ENCODE peak calls at places on chromosome 19, in five cellular contexts. One of them, this sample, is unnamed.
A peak's percentile ranks its signal among the peaks of the same experiment; 100 is the strongest.

GRCh38 chr19:29106353-29106885 is 106.5 kb downstream of the UQCRFS1 start:
- DNase-seq in brain microvascular endothelial cell: no peak
- DNase-seq in tibial artery: peak; percentile 31
- DNase-seq in tibial nerve: no peak
- DNase-seq in uterus: no peak
- DNase-seq in this sample: no peak

GRCh38 chr19:542173-542866 is 1.5 kb upstream of the GZMM start:
- DNase-seq in tibial nerve: no peak
- DNase-seq in uterus: no peak
- DNase-seq in tibial artery: no peak
- DNase-seq in brain microvascular endothelial cell: no peak
- DNase-seq in this sample: no peak

GRCh38 chr19:39405930-39406655 is 554 bp upstream of the ZFP36 start:
- DNase-seq in uterus: no peak
- DNase-seq in brain microvascular endothelial cell: no peak
- DNase-seq in tibial nerve: no peak
- DNase-seq in tibial artery: no peak
- DNase-seq in this sample: no peak

GRCh38 chr19:16587031-16588023 is 15.1 kb upstream of the SLC35E1 start:
- DNase-seq in brain microvascular endothelial cell: peak; percentile 59
- DNase-seq in tibial nerve: peak; percentile 32
- DNase-seq in uterus: no peak
- DNase-seq in tibial artery: no peak
- DNase-seq in this sample: no peak

GRCh38 chr19:35666251-35666913 is at the start of gene UPK1A:
- DNase-seq in tibial artery: no peak
- DNase-seq in brain microvascular endothelial cell: no peak
- DNase-seq in uterus: no peak
- DNase-seq in tibial nerve: no peak
- DNase-seq in this sample: no peak

GRCh38 chr19:16330368-16330801 is 5.8 kb downstream of the KLF2 start:
- DNase-seq in brain microvascular endothelial cell: peak; percentile 92
- DNase-seq in tibial nerve: no peak
- DNase-seq in tibial artery: peak; percentile 82
- DNase-seq in uterus: peak; percentile 54
- DNase-seq in this sample: peak; percentile 73

GRCh38 chr19:1526979-1527649 is 3.2 kb downstream of the PLK5 start:
- DNase-seq in uterus: no peak
- DNase-seq in tibial artery: no peak
- DNase-seq in tibial nerve: no peak
- DNase-seq in brain microvascular endothelial cell: no peak
- DNase-seq in this sample: no peak

GRCh38 chr19:40466219-40467006 is at the start of gene SPTBN4:
- DNase-seq in tibial nerve: peak; percentile 31
- DNase-seq in tibial artery: peak; percentile 72
- DNase-seq in uterus: peak; percentile 48
- DNase-seq in brain microvascular endothelial cell: no peak
- DNase-seq in this sample: peak; percentile 22

GRCh38 chr19:53193534-53194222 is 520 bp upstream of the ZNF665 start:
- DNase-seq in brain microvascular endothelial cell: no peak
- DNase-seq in tibial nerve: no peak
- DNase-seq in tibial artery: no peak
- DNase-seq in uterus: no peak
- DNase-seq in this sample: no peak

GRCh38 chr19:38839816-38840582 is 8.4 kb upstream of the ECH1 start:
- DNase-seq in tibial artery: no peak
- DNase-seq in tibial nerve: no peak
- DNase-seq in brain microvascular endothelial cell: no peak
- DNase-seq in uterus: no peak
- DNase-seq in this sample: no peak

GRCh38 chr19:10209305-10209704 is 14.6 kb upstream of the DNMT1 start:
- DNase-seq in tibial nerve: no peak
- DNase-seq in uterus: no peak
- DNase-seq in brain microvascular endothelial cell: peak; percentile 43
- DNase-seq in tibial artery: no peak
- DNase-seq in this sample: no peak

GRCh38 chr19:5170329-5170745 is 170.3 kb downstream of the PTPRS start:
- DNase-seq in brain microvascular endothelial cell: no peak
- DNase-seq in tibial nerve: no peak
- DNase-seq in uterus: no peak
- DNase-seq in tibial artery: no peak
- DNase-seq in this sample: no peak

GRCh38 chr19:49570997-49571676 is 9.2 kb downstream of the NOSIP start:
- DNase-seq in tibial nerve: no peak
- DNase-seq in tibial artery: no peak
- DNase-seq in brain microvascular endothelial cell: no peak
- DNase-seq in uterus: no peak
- DNase-seq in this sample: no peak

GRCh38 chr19:32748497-32748896 is 28.9 kb downstream of the TDRD12 start:
- DNase-seq in tibial nerve: no peak
- DNase-seq in tibial artery: no peak
- DNase-seq in brain microvascular endothelial cell: no peak
- DNase-seq in uterus: no peak
- DNase-seq in this sample: no peak

GRCh38 chr19:38617764-38618589 is at the start of gene MAP4K1:
- DNase-seq in tibial artery: no peak
- DNase-seq in uterus: peak; percentile 28
- DNase-seq in tibial nerve: no peak
- DNase-seq in brain microvascular endothelial cell: no peak
- DNase-seq in this sample: peak; percentile 59

GRCh38 chr19:41646589-41647204 is 19.8 kb upstream of the CEACAM4 start:
- DNase-seq in uterus: no peak
- DNase-seq in tibial artery: no peak
- DNase-seq in brain microvascular endothelial cell: no peak
- DNase-seq in tibial nerve: no peak
- DNase-seq in this sample: no peak

GRCh38 chr19:43318796-43319314 is 34.6 kb upstream of the CD177 start:
- DNase-seq in uterus: no peak
- DNase-seq in tibial nerve: no peak
- DNase-seq in brain microvascular endothelial cell: no peak
- DNase-seq in tibial artery: no peak
- DNase-seq in this sample: no peak

GRCh38 chr19:33434886-33435705 is 61.6 kb downstream of the CEBPG start:
- DNase-seq in uterus: no peak
- DNase-seq in tibial artery: no peak
- DNase-seq in tibial nerve: no peak
- DNase-seq in brain microvascular endothelial cell: peak; percentile 8
- DNase-seq in this sample: no peak

GRCh38 chr19:3098141-3098514 is 4.0 kb downstream of the GNA11 start:
- DNase-seq in tibial nerve: no peak
- DNase-seq in brain microvascular endothelial cell: no peak
- DNase-seq in uterus: no peak
- DNase-seq in tibial artery: no peak
- DNase-seq in this sample: peak; percentile 51

GRCh38 chr19:14629557-14629956 is 45.1 kb downstream of the ADGRE3 start:
- DNase-seq in brain microvascular endothelial cell: no peak
- DNase-seq in tibial artery: no peak
- DNase-seq in tibial nerve: no peak
- DNase-seq in uterus: no peak
- DNase-seq in this sample: no peak

GRCh38 chr19:7897289-7897688 is 6.4 kb upstream of the MAP2K7 start:
- DNase-seq in tibial nerve: no peak
- DNase-seq in brain microvascular endothelial cell: no peak
- DNase-seq in uterus: no peak
- DNase-seq in tibial artery: no peak
- DNase-seq in this sample: no peak

GRCh38 chr19:4878491-4878968 is 11.1 kb upstream of the PLIN3 start:
- DNase-seq in uterus: no peak
- DNase-seq in tibial artery: no peak
- DNase-seq in brain microvascular endothelial cell: no peak
- DNase-seq in tibial nerve: no peak
- DNase-seq in this sample: peak; percentile 23

GRCh38 chr19:29088761-29089160 is 124.2 kb downstream of the UQCRFS1 start:
- DNase-seq in uterus: no peak
- DNase-seq in tibial artery: no peak
- DNase-seq in tibial nerve: no peak
- DNase-seq in brain microvascular endothelial cell: no peak
- DNase-seq in this sample: no peak

GRCh38 chr19:29665826-29666633 is 769 bp downstream of the PLEKHF1 start:
- DNase-seq in tibial artery: peak; percentile 93
- DNase-seq in brain microvascular endothelial cell: peak; percentile 11
- DNase-seq in uterus: peak; percentile 68
- DNase-seq in tibial nerve: no peak
- DNase-seq in this sample: peak; percentile 76

GRCh38 chr19:51599084-51599483 is 28.0 kb downstream of the ZNF175 start:
- DNase-seq in brain microvascular endothelial cell: no peak
- DNase-seq in tibial artery: no peak
- DNase-seq in uterus: no peak
- DNase-seq in tibial nerve: no peak
- DNase-seq in this sample: no peak

GRCh38 chr19:51595776-51596175 is 24.7 kb downstream of the ZNF175 start:
- DNase-seq in tibial artery: no peak
- DNase-seq in tibial nerve: no peak
- DNase-seq in uterus: no peak
- DNase-seq in brain microvascular endothelial cell: no peak
- DNase-seq in this sample: no peak

GRCh38 chr19:51602189-51602854 is 27.9 kb downstream of the SIGLEC5 start:
- DNase-seq in brain microvascular endothelial cell: no peak
- DNase-seq in tibial nerve: no peak
- DNase-seq in tibial artery: no peak
- DNase-seq in uterus: no peak
- DNase-seq in this sample: no peak

GRCh38 chr19:51598159-51598915 is 27.3 kb downstream of the ZNF175 start:
- DNase-seq in brain microvascular endothelial cell: no peak
- DNase-seq in tibial nerve: no peak
- DNase-seq in tibial artery: no peak
- DNase-seq in uterus: no peak
- DNase-seq in this sample: no peak

GRCh38 chr19:51600940-51601575 is 29.1 kb downstream of the SIGLEC5 start:
- DNase-seq in tibial artery: no peak
- DNase-seq in tibial nerve: no peak
- DNase-seq in brain microvascular endothelial cell: no peak
- DNase-seq in uterus: no peak
- DNase-seq in this sample: no peak
- H3K27ac ChIP-seq in tibial artery: no peak overlapping the region
- H3K27ac ChIP-seq in tibial nerve: no peak overlapping the region
- H3K27ac ChIP-seq in brain microvascular endothelial cell: no peak overlapping the region
- H3K27ac ChIP-seq in uterus: no peak overlapping the region
- H3K27ac ChIP-seq in this sample: no peak overlapping the region

GRCh38 chr19:18647807-18648206 is 11.0 kb downstream of the KLHL26 start:
- DNase-seq in tibial nerve: no peak
- DNase-seq in uterus: no peak
- DNase-seq in tibial artery: no peak
- DNase-seq in brain microvascular endothelial cell: no peak
- DNase-seq in this sample: no peak
- H3K27ac ChIP-seq in tibial nerve: peak overlapping the region; percentile 95
- H3K27ac ChIP-seq in uterus: no peak overlapping the region
- H3K27ac ChIP-seq in tibial artery: peak overlapping the region; percentile 99
- H3K27ac ChIP-seq in brain microvascular endothelial cell: no peak overlapping the region
- H3K27ac ChIP-seq in this sample: peak overlapping the region; percentile 94

GRCh38 chr19:55578031-55578760 is 2.5 kb downstream of the ZNF579 start:
- DNase-seq in tibial nerve: no peak
- DNase-seq in uterus: no peak
- DNase-seq in tibial artery: no peak
- DNase-seq in brain microvascular endothelial cell: no peak
- DNase-seq in this sample: no peak
- H3K27ac ChIP-seq in tibial nerve: no peak overlapping the region
- H3K27ac ChIP-seq in uterus: no peak overlapping the region
- H3K27ac ChIP-seq in tibial artery: no peak overlapping the region
- H3K27ac ChIP-seq in brain microvascular endothelial cell: no peak overlapping the region
- H3K27ac ChIP-seq in this sample: no peak overlapping the region

GRCh38 chr19:55598034-55598433 is 1.3 kb downstream of the FIZ1 start:
- DNase-seq in tibial artery: no peak
- DNase-seq in uterus: no peak
- DNase-seq in brain microvascular endothelial cell: no peak
- DNase-seq in tibial nerve: no peak
- DNase-seq in this sample: no peak
- H3K27ac ChIP-seq in tibial artery: peak overlapping the region; percentile 93
- H3K27ac ChIP-seq in uterus: no peak overlapping the region
- H3K27ac ChIP-seq in brain microvascular endothelial cell: no peak overlapping the region
- H3K27ac ChIP-seq in tibial nerve: no peak overlapping the region
- H3K27ac ChIP-seq in this sample: peak overlapping the region; percentile 98

GRCh38 chr19:46574533-46574932 is 26.6 kb upstream of the CALM3 start:
- DNase-seq in uterus: no peak
- DNase-seq in tibial artery: no peak
- DNase-seq in tibial nerve: no peak
- DNase-seq in brain microvascular endothelial cell: no peak
- DNase-seq in this sample: no peak

GRCh38 chr19:46585539-46585938 is 15.6 kb upstream of the CALM3 start:
- DNase-seq in uterus: no peak
- DNase-seq in brain microvascular endothelial cell: no peak
- DNase-seq in tibial nerve: no peak
- DNase-seq in tibial artery: no peak
- DNase-seq in this sample: no peak

GRCh38 chr19:46578450-46578849 is 22.7 kb upstream of the CALM3 start:
- DNase-seq in uterus: no peak
- DNase-seq in tibial nerve: no peak
- DNase-seq in brain microvascular endothelial cell: no peak
- DNase-seq in tibial artery: no peak
- DNase-seq in this sample: no peak

GRCh38 chr19:46579286-46579944 is 21.7 kb upstream of the CALM3 start:
- DNase-seq in uterus: no peak
- DNase-seq in brain microvascular endothelial cell: no peak
- DNase-seq in tibial artery: no peak
- DNase-seq in tibial nerve: no peak
- DNase-seq in this sample: no peak

GRCh38 chr19:46580247-46580646 is 20.9 kb upstream of the CALM3 start:
- DNase-seq in uterus: no peak
- DNase-seq in tibial artery: no peak
- DNase-seq in brain microvascular endothelial cell: no peak
- DNase-seq in tibial nerve: no peak
- DNase-seq in this sample: no peak
- H3K27ac ChIP-seq in uterus: no peak overlapping the region
- H3K27ac ChIP-seq in tibial artery: no peak overlapping the region
- H3K27ac ChIP-seq in brain microvascular endothelial cell: no peak overlapping the region
- H3K27ac ChIP-seq in tibial nerve: no peak overlapping the region
- H3K27ac ChIP-seq in this sample: no peak overlapping the region

DNA sequence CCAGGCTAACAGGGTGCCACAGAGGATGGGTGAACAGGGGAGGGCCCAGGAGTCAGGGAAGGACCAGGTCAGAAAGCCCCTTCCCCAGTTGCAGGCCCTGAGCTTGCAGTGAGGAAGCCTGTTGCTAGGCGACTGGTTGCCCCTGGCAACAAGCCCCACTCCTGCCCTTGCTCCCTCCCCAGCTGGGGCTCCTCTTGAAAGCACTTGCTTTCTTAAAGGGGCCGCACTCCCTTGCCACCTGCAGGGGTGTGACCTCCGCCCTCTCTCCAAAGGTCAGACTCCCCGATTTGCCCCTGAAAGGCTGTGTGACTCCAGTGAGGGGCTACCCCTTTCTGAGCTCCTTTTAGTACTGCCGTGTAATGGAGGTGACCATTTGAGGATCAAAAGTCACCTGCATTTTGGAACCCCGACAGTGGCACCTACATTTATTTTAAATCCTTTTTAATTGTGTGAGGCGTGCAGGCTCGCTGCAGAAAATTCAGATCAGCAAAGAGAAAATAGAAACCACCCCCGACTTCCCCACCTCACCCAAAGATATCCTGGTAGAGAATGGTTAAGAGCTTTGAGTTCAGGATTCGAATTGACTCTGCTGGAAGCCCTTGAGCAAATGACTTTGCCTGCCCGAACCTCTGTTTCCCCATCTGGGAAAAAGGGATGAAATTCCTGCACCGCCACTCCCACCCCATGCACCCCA is 4.8 kb downstream of the FCHO1 start:
- DNase-seq in brain microvascular endothelial cell: peak; percentile 25
- DNase-seq in uterus: no peak
- DNase-seq in tibial nerve: no peak
- DNase-seq in tibial artery: no peak
- DNase-seq in this sample: no peak
- H3K27ac ChIP-seq in brain microvascular endothelial cell: no peak overlapping the region
- H3K27ac ChIP-seq in uterus: no peak overlapping the region
- H3K27ac ChIP-seq in tibial nerve: no peak overlapping the region
- H3K27ac ChIP-seq in tibial artery: no peak overlapping the region
- H3K27ac ChIP-seq in this sample: no peak overlapping the region

GRCh38 chr19:47373246-47374240 is 24.4 kb downstream of the DHX34 start:
- DNase-seq in uterus: no peak
- DNase-seq in tibial artery: no peak
- DNase-seq in tibial nerve: no peak
- DNase-seq in brain microvascular endothelial cell: no peak
- DNase-seq in this sample: no peak
- H3K27ac ChIP-seq in uterus: no peak overlapping the region
- H3K27ac ChIP-seq in tibial artery: no peak overlapping the region
- H3K27ac ChIP-seq in tibial nerve: no peak overlapping the region
- H3K27ac ChIP-seq in brain microvascular endothelial cell: no peak overlapping the region
- H3K27ac ChIP-seq in this sample: no peak overlapping the region

This sample was measured in heart right ventricle.